ENCODE peak calls at places on chromosomes 3 and 15, in seven cellular contexts. A is H1, T is A549, F is HepG2, K is WTC11, V is GM12878, Z is IMR-90. P is an unnamed sample.

GRCh38 chr15:68310178-68310810 is 32.7 kb downstream of the FEM1B start:
- DNase-seq in A (no peak), T (no peak), F (no peak), K (no peak), V (no peak), Z (no peak), P (peak)

GRCh38 chr15:91710072-91710471 is 143.4 kb upstream of the SLCO3A1 start:
- DNase-seq in A (no peak), T (no peak), F (no peak), K (no peak), V (no peak), Z (no peak), P (no peak)

GRCh38 chr15:37079726-37080125 is 20.6 kb downstream of the MEIS2 start:
- DNase-seq in A (no peak), T (no peak), F (no peak), K (no peak), V (no peak), Z (peak), P (no peak)

GRCh38 chr15:85692873-85693272 is 101.9 kb downstream of the KLHL25 start:
- DNase-seq in A (no peak), T (no peak), F (no peak), K (no peak), V (peak), Z (no peak), P (no peak)

GRCh38 chr3:16402451-16402850 is 111.0 kb downstream of the RFTN1 start:
- DNase-seq in A (no peak), T (no peak), F (no peak), K (no peak), V (no peak), Z (peak), P (no peak)

GRCh38 chr3:58899159-58899952 is 150.5 kb downstream of the CFAP20DC start:
- DNase-seq in A (no peak), T (no peak), F (no peak), K (no peak), V (peak), Z (no peak), P (peak)

GRCh38 chr3:11385908-11386307 is 113.7 kb downstream of the ATG7 start:
- DNase-seq in A (no peak), T (no peak), F (no peak), K (no peak), V (no peak), Z (peak), P (no peak)

GRCh38 chr3:113233497-113233896 is 22.1 kb downstream of the BOC start:
- DNase-seq in A (no peak), T (no peak), F (no peak), K (no peak), V (no peak), Z (no peak), P (no peak)

GRCh38 chr3:176554264-176554663 is 643.0 kb downstream of the TBL1XR1 start:
- DNase-seq in A (no peak), T (no peak), F (no peak), K (no peak), V (no peak), Z (no peak), P (no peak)

GRCh38 chr3:99544819-99545281 is 93.5 kb upstream of the COL8A1 start:
- DNase-seq in A (no peak), T (no peak), F (no peak), K (no peak), V (no peak), Z (peak), P (no peak)

GRCh38 chr3:122094693-122095092 is 39.5 kb downstream of the CD86 start:
- DNase-seq in A (no peak), T (no peak), F (no peak), K (no peak), V (no peak), Z (no peak), P (no peak)

GRCh38 chr15:41772720-41773331 is 1.5 kb upstream of the MAPKBP1 start:
- DNase-seq in A (no peak), T (peak), F (peak), K (peak), V (peak), Z (peak), P (peak)

GRCh38 chr3:58679974-58680656 is 13.5 kb upstream of the FAM3D start:
- DNase-seq in A (no peak), T (no peak), F (no peak), K (no peak), V (no peak), Z (no peak), P (no peak)

GRCh38 chr3:73637042-73637441 is 12.3 kb upstream of the PDZRN3 start:
- DNase-seq in A (no peak), T (no peak), F (no peak), K (no peak), V (no peak), Z (peak), P (no peak)

GRCh38 chr15:41494190-41494921 is 682 bp downstream of the ITPKA start:
- DNase-seq in A (no peak), T (peak), F (peak), K (peak), V (no peak), Z (no peak), P (peak)

GRCh38 chr3:17639765-17640164 is 102.7 kb downstream of the TBC1D5 start:
- DNase-seq in A (no peak), T (peak), F (peak), K (no peak), V (no peak), Z (peak), P (no peak)

GRCh38 chr3:186152361-186152798 is 43.5 kb upstream of the ETV5 start:
- DNase-seq in A (no peak), T (no peak), F (no peak), K (no peak), V (peak), Z (no peak), P (no peak)

GRCh38 chr15:80920271-80920699 is 69.3 kb downstream of the MESD start:
- DNase-seq in A (no peak), T (no peak), F (no peak), K (no peak), V (no peak), Z (no peak), P (no peak)

GRCh38 chr3:120348065-120348980 is 831 bp downstream of the LRRC58 start:
- DNase-seq in A (peak), T (peak), F (peak), K (peak), V (no peak), Z (peak), P (peak)

GRCh38 chr3:171827385-171827784 is 15.8 kb upstream of the TMEM212 start:
- DNase-seq in A (no peak), T (no peak), F (no peak), K (no peak), V (no peak), Z (no peak), P (no peak)

GRCh38 chr3:123688241-123688747 is 103.4 kb upstream of the HACD2 start:
- DNase-seq in A (no peak), T (peak), F (peak), K (no peak), V (no peak), Z (peak), P (no peak)
- TF ChIP-seq USF2 in A (no peak), T (no peak), F (no peak), K (no peak), V (no peak), Z (peak), P (no peak)

GRCh38 chr3:43995078-43995928 is 246.4 kb upstream of the TOPAZ1 start:
- DNase-seq in A (no peak), T (no peak), F (no peak), K (peak), V (no peak), Z (no peak), P (peak)
- TF ChIP-seq USF2 in A (no peak), T (peak), F (no peak), K (no peak), V (no peak), Z (no peak), P (no peak)

DNA sequence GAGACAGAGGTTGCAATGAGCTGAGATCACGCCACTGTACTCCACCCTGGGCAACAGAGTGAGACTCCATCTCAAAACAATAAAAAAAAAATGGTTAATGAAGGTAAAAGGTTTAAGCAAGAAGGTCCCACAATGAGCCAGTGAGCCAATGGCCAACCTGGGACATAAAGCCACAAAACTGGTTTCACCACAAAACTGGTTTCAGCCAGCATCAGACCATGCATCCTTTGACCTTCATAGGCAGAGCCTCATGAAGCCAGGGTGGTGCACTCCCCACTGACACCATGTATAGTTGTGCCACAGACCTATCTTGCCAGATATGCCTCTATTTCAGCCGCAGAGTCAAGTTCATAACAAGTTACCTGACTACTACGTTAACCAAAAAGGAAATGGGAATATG is 41.9 kb downstream of the SCAP start:
- DNase-seq in A (no peak), T (no peak), F (no peak), K (no peak), V (no peak), Z (no peak), P (no peak)
- TF ChIP-seq USF2 in A (no peak), T (no peak), F (no peak), K (no peak), V (no peak), Z (no peak), P (no peak)

DNA sequence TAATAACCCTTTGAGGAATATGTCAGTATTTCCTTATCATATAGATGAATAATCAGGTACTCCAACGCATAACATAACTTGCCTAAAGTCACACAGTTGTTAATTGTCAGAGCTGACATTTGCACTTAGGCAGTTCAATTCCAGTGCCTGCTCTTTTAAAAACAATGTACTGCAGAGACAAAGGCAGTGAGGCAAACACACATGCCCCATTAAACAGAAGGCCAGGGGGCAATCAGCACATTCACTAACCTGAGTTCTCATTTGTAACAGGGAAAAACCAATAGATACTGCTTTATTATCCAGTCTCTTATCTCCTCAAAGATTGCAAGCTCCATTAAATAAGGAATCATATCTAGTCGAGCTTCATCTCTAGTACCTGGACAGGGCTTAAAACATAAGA is 1017.4 kb downstream of the SQOR start:
- DNase-seq in A (no peak), T (no peak), F (no peak), K (no peak), V (no peak), Z (no peak), P (no peak)
- TF ChIP-seq USF2 in A (no peak), T (no peak), F (no peak), K (no peak), V (no peak), Z (no peak), P (no peak)

GRCh38 chr3:173008978-173009377 is 132.1 kb downstream of the SPATA16 start:
- DNase-seq in A (no peak), T (no peak), F (no peak), K (no peak), V (no peak), Z (no peak), P (no peak)
- TF ChIP-seq USF2 in A (no peak), T (no peak), F (no peak), K (no peak), V (no peak), Z (no peak), P (no peak)

GRCh38 chr15:78421241-78421994 is 16.6 kb upstream of the IREB2 start:
- DNase-seq in A (no peak), T (no peak), F (no peak), K (no peak), V (no peak), Z (no peak), P (no peak)
- TF ChIP-seq USF2 in A (no peak), T (no peak), F (no peak), K (no peak), V (no peak), Z (no peak), P (no peak)

GRCh38 chr15:90402230-90402629 is 14.2 kb downstream of the IQGAP1 start:
- DNase-seq in A (no peak), T (no peak), F (peak), K (no peak), V (no peak), Z (peak), P (no peak)
- TF ChIP-seq USF2 in A (no peak), T (no peak), F (no peak), K (no peak), V (no peak), Z (no peak), P (no peak)

P was measured in SK-N-SH.